ENCODE peak calls at places on chromosomes 11 and 22, in nine cellular contexts. Y is fibroblast of pulmonary artery; T is NCI-H2171; P is H4; Z is activated CD4-positive, alpha-beta T cell treated with anti-CD3 and anti-CD28 coated beads, Interleukin-2, amount 10 ng/mL, durations not matched to agents 7 days and 5 days; E is NCI-H460; D is HS-5; L is heart left ventricle; A is NB4. V is an unnamed sample.

GRCh38 chr11:15159085-15159484 is 44.4 kb downstream of the INSC start:
- DNase-seq in Z (no peak), A (peak; percentile 16), D (peak; percentile 30), Y (peak; percentile 51), P (peak; percentile 28), L (no peak), E (no peak), T (no peak), V (no peak)

GRCh38 chr22:33952776-33953175 is 32.5 kb upstream of the LARGE1 start:
- DNase-seq in A (no peak), E (no peak), Y (no peak), P (no peak), L (no peak), D (no peak), Z (no peak), T (no peak), V (no peak)

GRCh38 chr11:131533164-131533563 is 162.7 kb downstream of the NTM start:
- DNase-seq in E (no peak), Y (no peak), P (no peak), D (no peak), L (no peak), A (no peak), T (no peak), Z (no peak), V (no peak)

GRCh38 chr11:20026629-20027545 is 133.4 kb downstream of the DBX1 start:
- DNase-seq in T (peak; percentile 50), A (no peak), L (no peak), Z (no peak), Y (no peak), D (no peak), P (no peak), E (no peak), V (no peak)

GRCh38 chr11:14635559-14635958 is 8.0 kb upstream of the PDE3B start:
- DNase-seq in P (no peak), A (no peak), Y (no peak), T (no peak), L (no peak), Z (no peak), D (no peak), E (no peak), V (no peak)

GRCh38 chr22:22595001-22595835 is 36.2 kb upstream of the PRAME start:
- DNase-seq in Y (no peak), D (no peak), E (no peak), A (no peak), P (no peak), L (no peak), T (no peak), Z (no peak), V (no peak)

GRCh38 chr11:95799531-95799930 is 9.2 kb downstream of the CEP57 start:
- DNase-seq in E (no peak), P (no peak), Y (no peak), A (no peak), Z (no peak), T (no peak), L (no peak), D (no peak), V (no peak)

GRCh38 chr11:120183701-120184141 is 27.1 kb upstream of the OAF start:
- DNase-seq in Z (peak; percentile 3), D (no peak), P (no peak), Y (no peak), A (no peak), T (no peak), E (no peak), L (no peak), V (no peak)

GRCh38 chr11:2164081-2164480 is 3.1 kb upstream of the INS start:
- DNase-seq in T (no peak), A (no peak), E (no peak), Z (no peak), P (no peak), Y (no peak), L (no peak), D (no peak), V (no peak)

GRCh38 chr11:40602866-40603578 is 856.4 kb downstream of the LRRC4C start:
- DNase-seq in D (peak; percentile 10), A (no peak), E (no peak), L (no peak), T (no peak), P (no peak), Y (no peak), Z (no peak), V (no peak)

GRCh38 chr11:47863189-47863892 is 15.2 kb upstream of the NUP160 start:
- DNase-seq in P (peak; percentile 95), T (no peak), Y (peak; percentile 78), A (peak; percentile 59), E (peak; percentile 47), Z (peak; percentile 28), D (peak; percentile 80), L (no peak), V (no peak)

GRCh38 chr11:107860688-107861087 is 2.1 kb upstream of the SLC35F2 start:
- DNase-seq in D (no peak), L (no peak), Y (no peak), A (no peak), P (no peak), T (no peak), E (no peak), Z (no peak), V (no peak)

GRCh38 chr11:59556115-59556882 is 45.0 kb downstream of the OR4D9 start:
- DNase-seq in E (peak; percentile 80), L (peak; percentile 45), T (peak; percentile 48), D (peak; percentile 87), P (peak; percentile 83), A (peak; percentile 92), Z (peak; percentile 53), Y (peak; percentile 82), V (peak; percentile 46)

GRCh38 chr11:74687237-74688005 is 43.8 kb downstream of the CHRDL2 start:
- DNase-seq in E (no peak), A (peak; percentile 42), P (no peak), L (no peak), D (no peak), Z (no peak), Y (no peak), T (no peak), V (no peak)